ENCODE peak calls at places on chromosomes 1 and 21, in nine cellular contexts. One of them, this sample, is unnamed.

GRCh38 chr1:60427701-60428100 is 354.1 kb upstream of the C1orf87 start:
- DNase-seq in H54: no peak
- DNase-seq in erythroblast: no peak
- DNase-seq in A549: no peak
- DNase-seq in stomach: no peak
- DNase-seq in ovary: no peak
- DNase-seq in Peyer's patch: no peak
- DNase-seq in uterus: no peak
- DNase-seq in endothelial cell of umbilical vein: no peak
- DNase-seq in this sample: no peak

GRCh38 chr1:1628656-1629429 is 3.1 kb upstream of the MMP23B start:
- DNase-seq in ovary: no peak
- DNase-seq in stomach: no peak
- DNase-seq in uterus: no peak
- DNase-seq in endothelial cell of umbilical vein: no peak
- DNase-seq in H54: no peak
- DNase-seq in Peyer's patch: no peak
- DNase-seq in erythroblast: no peak
- DNase-seq in A549: no peak
- DNase-seq in this sample: no peak

GRCh38 chr1:164682570-164682969 is 123.6 kb downstream of the PBX1 start:
- DNase-seq in ovary: no peak
- DNase-seq in H54: no peak
- DNase-seq in erythroblast: no peak
- DNase-seq in stomach: no peak
- DNase-seq in A549: no peak
- DNase-seq in endothelial cell of umbilical vein: no peak
- DNase-seq in Peyer's patch: peak; percentile 68
- DNase-seq in uterus: no peak
- DNase-seq in this sample: no peak

GRCh38 chr1:97668945-97669344 is 251.9 kb downstream of the DPYD start:
- DNase-seq in Peyer's patch: peak; percentile 53
- DNase-seq in uterus: no peak
- DNase-seq in endothelial cell of umbilical vein: peak; percentile 66
- DNase-seq in ovary: no peak
- DNase-seq in H54: peak; percentile 6
- DNase-seq in stomach: no peak
- DNase-seq in A549: peak; percentile 40
- DNase-seq in erythroblast: peak; percentile 18
- DNase-seq in this sample: no peak

GRCh38 chr1:83872515-83872914 is 126.4 kb downstream of the TTLL7 start:
- DNase-seq in endothelial cell of umbilical vein: no peak
- DNase-seq in uterus: no peak
- DNase-seq in Peyer's patch: no peak
- DNase-seq in A549: no peak
- DNase-seq in ovary: no peak
- DNase-seq in stomach: no peak
- DNase-seq in H54: no peak
- DNase-seq in erythroblast: no peak
- DNase-seq in this sample: no peak

GRCh38 chr1:203985044-203985443 is 87.9 kb upstream of the SOX13 start:
- DNase-seq in stomach: no peak
- DNase-seq in H54: no peak
- DNase-seq in A549: no peak
- DNase-seq in uterus: no peak
- DNase-seq in endothelial cell of umbilical vein: no peak
- DNase-seq in ovary: no peak
- DNase-seq in Peyer's patch: no peak
- DNase-seq in erythroblast: no peak
- DNase-seq in this sample: no peak

GRCh38 chr1:59063501-59063900 is 233.4 kb upstream of the FGGY start:
- DNase-seq in endothelial cell of umbilical vein: peak; percentile 64
- DNase-seq in erythroblast: no peak
- DNase-seq in stomach: no peak
- DNase-seq in ovary: no peak
- DNase-seq in A549: no peak
- DNase-seq in Peyer's patch: no peak
- DNase-seq in H54: no peak
- DNase-seq in uterus: no peak
- DNase-seq in this sample: no peak

GRCh38 chr1:209249280-209249670 is 334.2 kb upstream of the CAMK1G start:
- DNase-seq in erythroblast: no peak
- DNase-seq in endothelial cell of umbilical vein: no peak
- DNase-seq in ovary: no peak
- DNase-seq in Peyer's patch: no peak
- DNase-seq in uterus: no peak
- DNase-seq in A549: no peak
- DNase-seq in H54: no peak
- DNase-seq in stomach: no peak
- DNase-seq in this sample: no peak

GRCh38 chr1:177650947-177651346 is 318.9 kb downstream of the SEC16B start:
- DNase-seq in endothelial cell of umbilical vein: no peak
- DNase-seq in ovary: no peak
- DNase-seq in stomach: peak; percentile 58
- DNase-seq in A549: no peak
- DNase-seq in H54: no peak
- DNase-seq in erythroblast: no peak
- DNase-seq in uterus: no peak
- DNase-seq in Peyer's patch: no peak
- DNase-seq in this sample: no peak

GRCh38 chr1:40664791-40665190 is 691 bp downstream of the RIMS3 start:
- DNase-seq in ovary: no peak
- DNase-seq in A549: no peak
- DNase-seq in endothelial cell of umbilical vein: no peak
- DNase-seq in stomach: no peak
- DNase-seq in uterus: no peak
- DNase-seq in Peyer's patch: no peak
- DNase-seq in erythroblast: no peak
- DNase-seq in H54: no peak
- DNase-seq in this sample: no peak

GRCh38 chr1:200226268-200226968 is 183.4 kb downstream of the ZNF281 start:
- DNase-seq in endothelial cell of umbilical vein: peak; percentile 19
- DNase-seq in Peyer's patch: no peak
- DNase-seq in stomach: no peak
- DNase-seq in erythroblast: peak; percentile 83
- DNase-seq in ovary: no peak
- DNase-seq in uterus: no peak
- DNase-seq in H54: no peak
- DNase-seq in A549: no peak
- DNase-seq in this sample: no peak

GRCh38 chr1:222794656-222795474 is 20.0 kb upstream of the DISP1 start:
- DNase-seq in erythroblast: no peak
- DNase-seq in stomach: peak; percentile 45
- DNase-seq in H54: no peak
- DNase-seq in ovary: no peak
- DNase-seq in A549: peak; percentile 49
- DNase-seq in uterus: no peak
- DNase-seq in Peyer's patch: peak; percentile 63
- DNase-seq in endothelial cell of umbilical vein: no peak
- DNase-seq in this sample: no peak

GRCh38 chr1:159953866-159954515 is at the start of gene SLAMF9:
- DNase-seq in A549: peak; percentile 18
- DNase-seq in erythroblast: peak; percentile 19
- DNase-seq in Peyer's patch: no peak
- DNase-seq in uterus: no peak
- DNase-seq in stomach: no peak
- DNase-seq in endothelial cell of umbilical vein: no peak
- DNase-seq in ovary: no peak
- DNase-seq in H54: no peak
- DNase-seq in this sample: no peak

GRCh38 chr1:227131193-227131592 is 187.1 kb downstream of the CDC42BPA start:
- DNase-seq in uterus: no peak
- DNase-seq in erythroblast: peak; percentile 57
- DNase-seq in H54: no peak
- DNase-seq in stomach: no peak
- DNase-seq in Peyer's patch: no peak
- DNase-seq in ovary: no peak
- DNase-seq in A549: peak; percentile 48
- DNase-seq in endothelial cell of umbilical vein: peak; percentile 51
- DNase-seq in this sample: no peak

GRCh38 chr21:25330266-25330665 is 277.0 kb downstream of the MRPL39 start:
- DNase-seq in erythroblast: no peak
- DNase-seq in endothelial cell of umbilical vein: no peak
- DNase-seq in ovary: no peak
- DNase-seq in A549: no peak
- DNase-seq in Peyer's patch: no peak
- DNase-seq in stomach: no peak
- DNase-seq in H54: no peak
- DNase-seq in uterus: no peak
- DNase-seq in this sample: no peak
- TF ChIP-seq POLR2A in erythroblast: no peak
- TF ChIP-seq POLR2A in endothelial cell of umbilical vein: no peak
- TF ChIP-seq POLR2A in ovary: no peak
- TF ChIP-seq POLR2A in A549: no peak
- TF ChIP-seq POLR2A in Peyer's patch: no peak
- TF ChIP-seq POLR2A in stomach: no peak
- TF ChIP-seq POLR2A in H54: no peak
- TF ChIP-seq POLR2A in uterus: no peak
- TF ChIP-seq POLR2A in this sample: no peak

DNA sequence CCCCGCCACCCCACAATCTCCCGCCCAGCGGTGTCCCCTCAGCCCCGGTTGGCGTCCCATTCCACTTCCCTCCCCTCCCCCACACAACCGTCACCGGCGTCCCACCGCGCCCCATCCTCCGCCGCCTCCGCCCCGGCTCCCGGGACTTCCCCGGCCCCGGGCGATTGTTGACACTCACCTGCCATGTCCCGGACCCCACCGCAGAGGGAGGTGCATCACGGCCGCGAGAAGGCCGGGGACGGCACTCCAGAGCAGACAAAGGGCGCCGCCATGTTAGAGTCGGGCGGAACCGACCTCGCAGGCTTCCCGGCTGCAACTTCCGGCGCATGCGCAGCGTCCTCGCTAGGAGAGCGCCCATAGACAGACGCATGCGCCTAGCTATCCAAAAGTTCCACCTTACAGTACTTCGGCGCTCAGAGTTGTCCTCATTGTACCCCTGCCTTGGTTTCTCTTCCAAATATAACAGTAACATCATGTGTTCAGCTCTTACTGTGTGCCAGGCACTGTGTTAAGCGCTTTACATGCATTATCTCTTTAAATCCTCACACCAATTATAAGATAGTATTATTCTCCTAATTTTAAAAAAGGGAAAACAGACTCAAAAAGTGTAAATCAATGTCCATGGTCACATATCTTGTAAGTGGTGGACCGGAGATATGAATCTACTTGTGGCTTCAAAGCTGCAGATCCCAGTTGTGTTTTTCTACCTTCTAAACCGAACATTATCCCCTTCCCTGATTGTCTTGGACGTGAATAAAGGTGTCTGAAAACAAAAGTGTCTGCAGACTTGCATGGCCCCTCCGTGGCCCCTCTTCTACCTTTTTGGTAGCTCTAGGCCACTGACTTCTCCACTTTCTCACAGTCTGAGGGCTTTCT is at the start of gene ZBTB17:
- DNase-seq in H54: peak; percentile 84
- DNase-seq in endothelial cell of umbilical vein: peak; percentile 92
- DNase-seq in uterus: peak; percentile 94
- DNase-seq in erythroblast: peak; percentile 97
- DNase-seq in stomach: peak; percentile 96
- DNase-seq in Peyer's patch: peak; percentile 98
- DNase-seq in A549: peak; percentile 90
- DNase-seq in ovary: peak; percentile 94
- DNase-seq in this sample: no peak
- TF ChIP-seq POLR2A in H54: peak; percentile 50
- TF ChIP-seq POLR2A in endothelial cell of umbilical vein: peak; percentile 54
- TF ChIP-seq POLR2A in uterus: peak; percentile 57
- TF ChIP-seq POLR2A in erythroblast: peak; percentile 69
- TF ChIP-seq POLR2A in stomach: no peak
- TF ChIP-seq POLR2A in Peyer's patch: peak; percentile 67
- TF ChIP-seq POLR2A in A549: peak; percentile 30
- TF ChIP-seq POLR2A in ovary: peak; percentile 70
- TF ChIP-seq POLR2A in this sample: peak; percentile 70

DNA sequence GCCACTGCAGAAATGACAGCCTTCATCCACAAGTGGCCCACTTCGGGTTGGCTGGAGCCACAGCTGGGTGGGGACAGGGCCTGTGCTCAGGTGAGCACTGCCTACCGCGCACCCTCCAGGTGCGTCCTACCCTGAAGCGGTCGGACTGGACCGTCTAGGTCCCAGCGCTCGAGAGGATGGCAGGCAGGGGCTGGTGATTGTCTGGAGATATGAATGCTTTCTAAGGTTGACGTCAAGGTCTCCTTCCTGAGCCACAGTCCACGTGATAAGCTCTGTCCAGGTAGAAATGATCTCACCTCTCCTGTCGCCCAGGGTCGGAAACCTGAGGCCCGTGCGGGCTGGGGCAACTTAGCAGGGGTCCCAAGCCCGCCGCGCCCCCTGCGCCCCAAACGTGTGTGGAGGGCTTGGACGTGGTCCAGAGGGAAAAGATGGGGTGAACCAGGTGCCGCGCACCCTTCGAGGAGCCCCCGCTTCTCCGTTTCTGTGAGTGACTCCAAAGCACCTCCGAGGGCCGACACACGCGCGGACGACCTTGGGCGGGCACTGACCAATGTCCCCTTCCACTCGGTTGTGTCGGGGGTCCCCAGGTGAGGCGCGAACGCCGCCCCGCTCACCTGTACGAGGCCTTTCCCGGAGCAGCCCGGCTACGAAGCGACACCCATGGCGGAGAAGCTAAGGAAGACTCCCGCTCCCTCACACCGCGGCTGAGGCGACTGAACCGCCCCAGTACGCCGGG is 853 bp upstream of the DOP1B start:
- DNase-seq in Peyer's patch: peak; percentile 71
- DNase-seq in endothelial cell of umbilical vein: no peak
- DNase-seq in stomach: peak; percentile 80
- DNase-seq in A549: no peak
- DNase-seq in erythroblast: peak; percentile 41
- DNase-seq in ovary: peak; percentile 33
- DNase-seq in H54: no peak
- DNase-seq in uterus: peak; percentile 32
- DNase-seq in this sample: no peak
- TF ChIP-seq POLR2A in Peyer's patch: peak; percentile 97
- TF ChIP-seq POLR2A in endothelial cell of umbilical vein: no peak
- TF ChIP-seq POLR2A in stomach: peak; percentile 87
- TF ChIP-seq POLR2A in A549: peak; percentile 71
- TF ChIP-seq POLR2A in erythroblast: peak; percentile 22
- TF ChIP-seq POLR2A in ovary: peak; percentile 76
- TF ChIP-seq POLR2A in H54: peak; percentile 95
- TF ChIP-seq POLR2A in uterus: peak; percentile 88
- TF ChIP-seq POLR2A in this sample: peak; percentile 42

DNA sequence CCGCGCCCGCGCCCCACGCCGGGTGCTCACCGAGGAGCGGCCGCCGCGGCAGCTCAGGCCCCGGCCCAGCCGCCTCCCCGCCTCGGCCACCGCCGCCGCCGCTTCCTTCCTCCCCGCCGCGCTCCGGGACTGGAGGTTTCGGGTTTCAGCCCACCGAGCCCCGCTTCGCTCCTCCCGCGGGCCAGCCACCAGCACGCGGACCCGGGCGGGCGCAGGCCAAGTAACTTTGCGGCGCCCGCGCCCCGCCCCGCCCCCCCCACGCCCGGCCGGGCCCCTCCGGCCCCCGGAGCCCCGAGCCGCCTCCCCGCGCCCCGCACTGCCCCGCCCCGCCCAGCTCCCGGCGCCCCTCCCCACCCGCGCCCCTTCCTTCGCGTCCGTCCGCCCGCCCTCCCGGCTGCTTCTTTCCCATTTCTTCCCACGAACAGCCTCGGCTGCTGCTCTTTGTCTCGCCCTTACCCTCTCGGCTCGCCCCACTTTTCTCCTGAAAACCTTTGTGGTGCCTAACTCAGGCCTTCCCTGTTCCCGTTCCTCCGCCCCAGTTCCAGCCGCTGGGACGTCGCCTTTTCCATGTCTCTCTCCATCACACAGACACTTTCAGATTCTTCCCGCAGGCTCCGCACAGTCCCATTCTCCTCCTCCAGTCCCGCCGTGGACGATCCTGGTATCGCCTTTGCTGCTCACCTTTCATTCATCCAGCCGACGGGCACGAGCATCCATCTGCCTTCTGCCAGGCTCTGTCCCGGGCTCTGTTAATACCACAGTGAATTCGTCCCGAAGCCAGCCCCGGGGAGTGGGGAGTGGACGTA is at the start of gene GPR161:
- DNase-seq in A549: peak; percentile 51
- DNase-seq in endothelial cell of umbilical vein: peak; percentile 63
- DNase-seq in erythroblast: peak; percentile 45
- DNase-seq in H54: peak; percentile 40
- DNase-seq in stomach: peak; percentile 48
- DNase-seq in Peyer's patch: peak; percentile 56
- DNase-seq in uterus: peak; percentile 70
- DNase-seq in ovary: peak; percentile 71
- DNase-seq in this sample: peak; percentile 88
- TF ChIP-seq POLR2A in A549: no peak
- TF ChIP-seq POLR2A in endothelial cell of umbilical vein: peak; percentile 69
- TF ChIP-seq POLR2A in erythroblast: no peak
- TF ChIP-seq POLR2A in H54: no peak
- TF ChIP-seq POLR2A in stomach: no peak
- TF ChIP-seq POLR2A in Peyer's patch: no peak
- TF ChIP-seq POLR2A in uterus: no peak
- TF ChIP-seq POLR2A in ovary: no peak
- TF ChIP-seq POLR2A in this sample: peak; percentile 14